ENCODE peak calls at places on chromosomes 11 and 22, in ten cellular contexts. One of them, this sample, is unnamed.

GRCh38 chr11:110185599-110185998 is 92.4 kb downstream of the ZC3H12C start:
- DNase-seq in psoas muscle: no peak
- DNase-seq in T47D: no peak
- DNase-seq in AG09309: no peak
- DNase-seq in stimulated activated CD4-positive, alpha-beta T cell treated with anti-CD3 and anti-CD28 coated beads, Interleukin-4, amount 100 ng/mL, for 4 hours: no peak
- DNase-seq in HFF-Myc: no peak
- DNase-seq in NCI-H2107: no peak
- DNase-seq in NCI-H1417: no peak
- DNase-seq in Jurkat, Clone E6-1: no peak
- DNase-seq in EH: no peak
- DNase-seq in this sample: no peak

GRCh38 chr11:114059278-114059983 is at the start of gene ZBTB16:
- DNase-seq in NCI-H2107: no peak
- DNase-seq in NCI-H1417: peak
- DNase-seq in psoas muscle: peak
- DNase-seq in T47D: no peak
- DNase-seq in EH: no peak
- DNase-seq in Jurkat, Clone E6-1: no peak
- DNase-seq in AG09309: no peak
- DNase-seq in stimulated activated CD4-positive, alpha-beta T cell treated with anti-CD3 and anti-CD28 coated beads, Interleukin-4, amount 100 ng/mL, for 4 hours: peak
- DNase-seq in HFF-Myc: no peak
- DNase-seq in this sample: peak

GRCh38 chr22:42364641-42365336 is 67.4 kb downstream of the NFAM1 start:
- DNase-seq in AG09309: no peak
- DNase-seq in NCI-H2107: no peak
- DNase-seq in stimulated activated CD4-positive, alpha-beta T cell treated with anti-CD3 and anti-CD28 coated beads, Interleukin-4, amount 100 ng/mL, for 4 hours: no peak
- DNase-seq in NCI-H1417: peak
- DNase-seq in T47D: no peak
- DNase-seq in psoas muscle: no peak
- DNase-seq in Jurkat, Clone E6-1: no peak
- DNase-seq in EH: peak
- DNase-seq in HFF-Myc: peak
- DNase-seq in this sample: peak

GRCh38 chr11:2774173-2775082 is 74.6 kb upstream of the KCNQ1OT1 start:
- DNase-seq in EH: no peak
- DNase-seq in T47D: no peak
- DNase-seq in AG09309: no peak
- DNase-seq in Jurkat, Clone E6-1: no peak
- DNase-seq in stimulated activated CD4-positive, alpha-beta T cell treated with anti-CD3 and anti-CD28 coated beads, Interleukin-4, amount 100 ng/mL, for 4 hours: no peak
- DNase-seq in psoas muscle: no peak
- DNase-seq in NCI-H1417: no peak
- DNase-seq in HFF-Myc: no peak
- DNase-seq in NCI-H2107: no peak
- DNase-seq in this sample: no peak

GRCh38 chr11:79160786-79161403 is 279.9 kb downstream of the TENM4 start:
- DNase-seq in EH: no peak
- DNase-seq in HFF-Myc: no peak
- DNase-seq in T47D: no peak
- DNase-seq in NCI-H1417: peak
- DNase-seq in psoas muscle: no peak
- DNase-seq in AG09309: no peak
- DNase-seq in stimulated activated CD4-positive, alpha-beta T cell treated with anti-CD3 and anti-CD28 coated beads, Interleukin-4, amount 100 ng/mL, for 4 hours: no peak
- DNase-seq in Jurkat, Clone E6-1: peak
- DNase-seq in NCI-H2107: no peak
- DNase-seq in this sample: no peak

GRCh38 chr11:90134420-90135003 is at the start of gene NAALAD2:
- DNase-seq in T47D: no peak
- DNase-seq in Jurkat, Clone E6-1: no peak
- DNase-seq in stimulated activated CD4-positive, alpha-beta T cell treated with anti-CD3 and anti-CD28 coated beads, Interleukin-4, amount 100 ng/mL, for 4 hours: no peak
- DNase-seq in NCI-H2107: no peak
- DNase-seq in EH: peak
- DNase-seq in HFF-Myc: no peak
- DNase-seq in NCI-H1417: no peak
- DNase-seq in AG09309: no peak
- DNase-seq in psoas muscle: peak
- DNase-seq in this sample: peak

GRCh38 chr11:2928605-2929510 is at the start of gene PHLDA2:
- DNase-seq in stimulated activated CD4-positive, alpha-beta T cell treated with anti-CD3 and anti-CD28 coated beads, Interleukin-4, amount 100 ng/mL, for 4 hours: peak
- DNase-seq in psoas muscle: peak
- DNase-seq in NCI-H1417: peak
- DNase-seq in NCI-H2107: no peak
- DNase-seq in EH: peak
- DNase-seq in AG09309: no peak
- DNase-seq in HFF-Myc: no peak
- DNase-seq in Jurkat, Clone E6-1: no peak
- DNase-seq in T47D: peak
- DNase-seq in this sample: peak

GRCh38 chr22:28917747-28918543 is 34.6 kb downstream of the ZNRF3 start:
- DNase-seq in Jurkat, Clone E6-1: peak
- DNase-seq in NCI-H1417: peak
- DNase-seq in EH: peak
- DNase-seq in AG09309: no peak
- DNase-seq in HFF-Myc: no peak
- DNase-seq in NCI-H2107: no peak
- DNase-seq in psoas muscle: no peak
- DNase-seq in stimulated activated CD4-positive, alpha-beta T cell treated with anti-CD3 and anti-CD28 coated beads, Interleukin-4, amount 100 ng/mL, for 4 hours: no peak
- DNase-seq in T47D: no peak
- DNase-seq in this sample: peak

GRCh38 chr11:2789331-2789730 is 89.5 kb upstream of the KCNQ1OT1 start:
- DNase-seq in NCI-H2107: no peak
- DNase-seq in Jurkat, Clone E6-1: no peak
- DNase-seq in AG09309: no peak
- DNase-seq in stimulated activated CD4-positive, alpha-beta T cell treated with anti-CD3 and anti-CD28 coated beads, Interleukin-4, amount 100 ng/mL, for 4 hours: no peak
- DNase-seq in psoas muscle: no peak
- DNase-seq in HFF-Myc: no peak
- DNase-seq in T47D: no peak
- DNase-seq in NCI-H1417: no peak
- DNase-seq in EH: no peak
- DNase-seq in this sample: peak

GRCh38 chr11:1559103-1559951 is 12.7 kb downstream of the DUSP8 start:
- DNase-seq in AG09309: peak
- DNase-seq in Jurkat, Clone E6-1: no peak
- DNase-seq in stimulated activated CD4-positive, alpha-beta T cell treated with anti-CD3 and anti-CD28 coated beads, Interleukin-4, amount 100 ng/mL, for 4 hours: no peak
- DNase-seq in HFF-Myc: no peak
- DNase-seq in EH: peak
- DNase-seq in psoas muscle: peak
- DNase-seq in T47D: peak
- DNase-seq in NCI-H1417: peak
- DNase-seq in NCI-H2107: peak
- DNase-seq in this sample: no peak

GRCh38 chr11:244376-244775 is 7.6 kb downstream of the PSMD13 start:
- DNase-seq in NCI-H2107: no peak
- DNase-seq in stimulated activated CD4-positive, alpha-beta T cell treated with anti-CD3 and anti-CD28 coated beads, Interleukin-4, amount 100 ng/mL, for 4 hours: no peak
- DNase-seq in NCI-H1417: no peak
- DNase-seq in psoas muscle: no peak
- DNase-seq in HFF-Myc: no peak
- DNase-seq in T47D: no peak
- DNase-seq in AG09309: no peak
- DNase-seq in Jurkat, Clone E6-1: no peak
- DNase-seq in EH: no peak
- DNase-seq in this sample: no peak

GRCh38 chr11:60915250-60915914 is 1.4 kb downstream of the TMEM109 start:
- DNase-seq in NCI-H1417: peak
- DNase-seq in T47D: peak
- DNase-seq in psoas muscle: peak
- DNase-seq in Jurkat, Clone E6-1: peak
- DNase-seq in HFF-Myc: no peak
- DNase-seq in stimulated activated CD4-positive, alpha-beta T cell treated with anti-CD3 and anti-CD28 coated beads, Interleukin-4, amount 100 ng/mL, for 4 hours: peak
- DNase-seq in AG09309: no peak
- DNase-seq in NCI-H2107: no peak
- DNase-seq in EH: peak
- DNase-seq in this sample: peak

GRCh38 chr11:20030472-20030871 is 129.8 kb downstream of the DBX1 start:
- DNase-seq in EH: no peak
- DNase-seq in T47D: no peak
- DNase-seq in AG09309: no peak
- DNase-seq in NCI-H2107: no peak
- DNase-seq in psoas muscle: no peak
- DNase-seq in stimulated activated CD4-positive, alpha-beta T cell treated with anti-CD3 and anti-CD28 coated beads, Interleukin-4, amount 100 ng/mL, for 4 hours: no peak
- DNase-seq in Jurkat, Clone E6-1: no peak
- DNase-seq in HFF-Myc: no peak
- DNase-seq in NCI-H1417: no peak
- DNase-seq in this sample: no peak

GRCh38 chr22:42612336-42612735 is 2.3 kb downstream of the POLDIP3 start:
- DNase-seq in T47D: no peak
- DNase-seq in EH: no peak
- DNase-seq in Jurkat, Clone E6-1: no peak
- DNase-seq in NCI-H1417: no peak
- DNase-seq in AG09309: no peak
- DNase-seq in psoas muscle: no peak
- DNase-seq in HFF-Myc: no peak
- DNase-seq in stimulated activated CD4-positive, alpha-beta T cell treated with anti-CD3 and anti-CD28 coated beads, Interleukin-4, amount 100 ng/mL, for 4 hours: no peak
- DNase-seq in NCI-H2107: no peak
- DNase-seq in this sample: no peak

GRCh38 chr11:121553806-121554205 is 101.0 kb upstream of the SORL1-AS1 start:
- DNase-seq in T47D: no peak
- DNase-seq in HFF-Myc: no peak
- DNase-seq in NCI-H2107: no peak
- DNase-seq in Jurkat, Clone E6-1: no peak
- DNase-seq in AG09309: no peak
- DNase-seq in psoas muscle: no peak
- DNase-seq in EH: no peak
- DNase-seq in NCI-H1417: no peak
- DNase-seq in stimulated activated CD4-positive, alpha-beta T cell treated with anti-CD3 and anti-CD28 coated beads, Interleukin-4, amount 100 ng/mL, for 4 hours: no peak
- DNase-seq in this sample: no peak

GRCh38 chr11:987671-988070 is 48.8 kb downstream of the MUC6 start:
- DNase-seq in T47D: no peak
- DNase-seq in stimulated activated CD4-positive, alpha-beta T cell treated with anti-CD3 and anti-CD28 coated beads, Interleukin-4, amount 100 ng/mL, for 4 hours: no peak
- DNase-seq in Jurkat, Clone E6-1: no peak
- DNase-seq in EH: no peak
- DNase-seq in psoas muscle: no peak
- DNase-seq in NCI-H2107: no peak
- DNase-seq in NCI-H1417: no peak
- DNase-seq in HFF-Myc: no peak
- DNase-seq in AG09309: no peak
- DNase-seq in this sample: no peak

GRCh38 chr11:19633276-19633675 is 79.4 kb upstream of the NAV2 start:
- DNase-seq in psoas muscle: peak
- DNase-seq in NCI-H2107: no peak
- DNase-seq in T47D: no peak
- DNase-seq in AG09309: no peak
- DNase-seq in EH: no peak
- DNase-seq in stimulated activated CD4-positive, alpha-beta T cell treated with anti-CD3 and anti-CD28 coated beads, Interleukin-4, amount 100 ng/mL, for 4 hours: no peak
- DNase-seq in HFF-Myc: no peak
- DNase-seq in Jurkat, Clone E6-1: no peak
- DNase-seq in NCI-H1417: no peak
- DNase-seq in this sample: no peak

GRCh38 chr11:77668760-77669159 is 31.2 kb upstream of the CLNS1A start:
- DNase-seq in NCI-H1417: no peak
- DNase-seq in HFF-Myc: no peak
- DNase-seq in EH: peak
- DNase-seq in Jurkat, Clone E6-1: no peak
- DNase-seq in psoas muscle: no peak
- DNase-seq in stimulated activated CD4-positive, alpha-beta T cell treated with anti-CD3 and anti-CD28 coated beads, Interleukin-4, amount 100 ng/mL, for 4 hours: no peak
- DNase-seq in NCI-H2107: no peak
- DNase-seq in AG09309: no peak
- DNase-seq in T47D: no peak
- DNase-seq in this sample: no peak

GRCh38 chr11:77113382-77114088 is 10.9 kb downstream of the OMP start:
- DNase-seq in NCI-H1417: peak
- DNase-seq in HFF-Myc: no peak
- DNase-seq in stimulated activated CD4-positive, alpha-beta T cell treated with anti-CD3 and anti-CD28 coated beads, Interleukin-4, amount 100 ng/mL, for 4 hours: no peak
- DNase-seq in T47D: peak
- DNase-seq in NCI-H2107: no peak
- DNase-seq in psoas muscle: peak
- DNase-seq in Jurkat, Clone E6-1: no peak
- DNase-seq in AG09309: no peak
- DNase-seq in EH: peak
- DNase-seq in this sample: no peak

GRCh38 chr11:64070301-64070656 is 34.5 kb downstream of the FLRT1 start:
- DNase-seq in NCI-H2107: no peak
- DNase-seq in AG09309: no peak
- DNase-seq in NCI-H1417: no peak
- DNase-seq in stimulated activated CD4-positive, alpha-beta T cell treated with anti-CD3 and anti-CD28 coated beads, Interleukin-4, amount 100 ng/mL, for 4 hours: no peak
- DNase-seq in Jurkat, Clone E6-1: no peak
- DNase-seq in EH: no peak
- DNase-seq in psoas muscle: no peak
- DNase-seq in HFF-Myc: no peak
- DNase-seq in T47D: no peak
- DNase-seq in this sample: no peak

GRCh38 chr22:40436460-40437431 is 66.4 kb downstream of the SGSM3 start:
- DNase-seq in T47D: no peak
- DNase-seq in NCI-H1417: peak
- DNase-seq in AG09309: peak
- DNase-seq in psoas muscle: no peak
- DNase-seq in EH: peak
- DNase-seq in stimulated activated CD4-positive, alpha-beta T cell treated with anti-CD3 and anti-CD28 coated beads, Interleukin-4, amount 100 ng/mL, for 4 hours: no peak
- DNase-seq in NCI-H2107: peak
- DNase-seq in HFF-Myc: no peak
- DNase-seq in Jurkat, Clone E6-1: peak
- DNase-seq in this sample: peak

GRCh38 chr11:100876826-100877545 is 189.9 kb downstream of the ARHGAP42 start:
- DNase-seq in Jurkat, Clone E6-1: no peak
- DNase-seq in stimulated activated CD4-positive, alpha-beta T cell treated with anti-CD3 and anti-CD28 coated beads, Interleukin-4, amount 100 ng/mL, for 4 hours: no peak
- DNase-seq in NCI-H2107: no peak
- DNase-seq in HFF-Myc: peak
- DNase-seq in NCI-H1417: peak
- DNase-seq in T47D: no peak
- DNase-seq in EH: peak
- DNase-seq in AG09309: peak
- DNase-seq in psoas muscle: no peak
- DNase-seq in this sample: no peak

GRCh38 chr11:7575841-7576451 is 62.1 kb downstream of the PPFIBP2 start:
- DNase-seq in AG09309: no peak
- DNase-seq in NCI-H2107: no peak
- DNase-seq in NCI-H1417: no peak
- DNase-seq in EH: peak
- DNase-seq in psoas muscle: no peak
- DNase-seq in Jurkat, Clone E6-1: peak
- DNase-seq in HFF-Myc: no peak
- DNase-seq in T47D: no peak
- DNase-seq in stimulated activated CD4-positive, alpha-beta T cell treated with anti-CD3 and anti-CD28 coated beads, Interleukin-4, amount 100 ng/mL, for 4 hours: no peak
- DNase-seq in this sample: peak

GRCh38 chr11:114477946-114478537 is 38.8 kb downstream of the REXO2 start:
- DNase-seq in psoas muscle: no peak
- DNase-seq in HFF-Myc: no peak
- DNase-seq in NCI-H1417: no peak
- DNase-seq in stimulated activated CD4-positive, alpha-beta T cell treated with anti-CD3 and anti-CD28 coated beads, Interleukin-4, amount 100 ng/mL, for 4 hours: no peak
- DNase-seq in T47D: no peak
- DNase-seq in Jurkat, Clone E6-1: no peak
- DNase-seq in AG09309: no peak
- DNase-seq in NCI-H2107: no peak
- DNase-seq in EH: no peak
- DNase-seq in this sample: no peak

GRCh38 chr22:17063372-17064106 is 21.3 kb upstream of the IL17RA start:
- DNase-seq in T47D: peak
- DNase-seq in psoas muscle: no peak
- DNase-seq in HFF-Myc: peak
- DNase-seq in NCI-H2107: no peak
- DNase-seq in NCI-H1417: no peak
- DNase-seq in stimulated activated CD4-positive, alpha-beta T cell treated with anti-CD3 and anti-CD28 coated beads, Interleukin-4, amount 100 ng/mL, for 4 hours: no peak
- DNase-seq in EH: peak
- DNase-seq in AG09309: no peak
- DNase-seq in Jurkat, Clone E6-1: peak
- DNase-seq in this sample: no peak

GRCh38 chr11:76878014-76878413 is 17.3 kb downstream of the ACER3 start:
- DNase-seq in NCI-H1417: no peak
- DNase-seq in stimulated activated CD4-positive, alpha-beta T cell treated with anti-CD3 and anti-CD28 coated beads, Interleukin-4, amount 100 ng/mL, for 4 hours: no peak
- DNase-seq in Jurkat, Clone E6-1: no peak
- DNase-seq in EH: no peak
- DNase-seq in HFF-Myc: no peak
- DNase-seq in AG09309: no peak
- DNase-seq in NCI-H2107: no peak
- DNase-seq in T47D: no peak
- DNase-seq in psoas muscle: no peak
- DNase-seq in this sample: no peak

This sample was measured in retina.